ENCODE peak calls at places on chromosome 7, in eight cellular contexts. N is psoas muscle; B is GF-D8; K is left cardiac atrium; R is NCI-H1417; V is H9; U is stimulated activated CD4-positive, alpha-beta T cell treated with anti-CD3 and anti-CD28 coated beads, Interleukin-1b, Interleukin-23, amount 100 ng/mL, for 1 hour; P is NCI-H2081. Q is an unnamed sample.

GRCh38 chr7:148084138-148084537 is 506.4 kb upstream of the C7orf33 start:
- DNase-seq in N (no peak), B (peak), K (peak), R (peak), V (peak), U (no peak), P (peak), Q (peak)

GRCh38 chr7:45189151-45189970 is 31.8 kb downstream of the RAMP3 start:
- DNase-seq in N (no peak), B (no peak), K (no peak), R (no peak), V (no peak), U (no peak), P (no peak), Q (no peak)

GRCh38 chr7:101108330-101108857 is 18.5 kb upstream of the SERPINE1 start:
- DNase-seq in N (peak), B (peak), K (peak), R (peak), V (no peak), U (no peak), P (no peak), Q (no peak)

GRCh38 chr7:69403169-69403568 is 195.1 kb upstream of the AUTS2 start:
- DNase-seq in N (no peak), B (no peak), K (no peak), R (peak), V (peak), U (no peak), P (no peak), Q (no peak)

GRCh38 chr7:17046666-17047065 is 164.9 kb upstream of the AGR3 start:
- DNase-seq in N (no peak), B (no peak), K (peak), R (no peak), V (no peak), U (no peak), P (no peak), Q (no peak)

GRCh38 chr7:138606251-138606650 is 94.9 kb downstream of the SVOPL start:
- DNase-seq in N (no peak), B (peak), K (no peak), R (no peak), V (no peak), U (no peak), P (no peak), Q (no peak)

GRCh38 chr7:73978681-73979563 is 49.1 kb upstream of the ELN start:
- DNase-seq in N (peak), B (peak), K (no peak), R (peak), V (peak), U (no peak), P (peak), Q (no peak)

GRCh38 chr7:95276114-95276513 is 48.2 kb downstream of the PON1 start:
- DNase-seq in N (no peak), B (no peak), K (no peak), R (no peak), V (no peak), U (no peak), P (no peak), Q (no peak)

GRCh38 chr7:7157177-7157886 is 25.0 kb upstream of the C1GALT1 start:
- DNase-seq in N (no peak), B (peak), K (no peak), R (no peak), V (no peak), U (no peak), P (no peak), Q (no peak)

GRCh38 chr7:131284702-131285419 is 42.8 kb upstream of the MKLN1 start:
- DNase-seq in N (peak), B (no peak), K (peak), R (no peak), V (peak), U (no peak), P (no peak), Q (no peak)

GRCh38 chr7:39733881-39734571 is 110.7 kb downstream of the RALA start:
- DNase-seq in N (no peak), B (peak), K (no peak), R (peak), V (no peak), U (no peak), P (no peak), Q (no peak)

GRCh38 chr7:75813781-75814236 is at the start of gene CCL24:
- DNase-seq in N (no peak), B (peak), K (no peak), R (no peak), V (no peak), U (no peak), P (no peak), Q (no peak)

GRCh38 chr7:75889826-75890225 is 11.0 kb downstream of the RHBDD2 start:
- DNase-seq in N (no peak), B (no peak), K (no peak), R (no peak), V (no peak), U (no peak), P (no peak), Q (no peak)

GRCh38 chr7:127809285-127809702 is 157.3 kb downstream of the SND1 start:
- DNase-seq in N (peak), B (no peak), K (no peak), R (peak), V (no peak), U (no peak), P (peak), Q (no peak)

GRCh38 chr7:106143711-106144347 is 31.7 kb upstream of the SYPL1 start:
- DNase-seq in N (no peak), B (no peak), K (no peak), R (no peak), V (no peak), U (no peak), P (no peak), Q (no peak)

GRCh38 chr7:47967123-47967522 is 12.3 kb downstream of the HUS1 start:
- DNase-seq in N (no peak), B (no peak), K (no peak), R (no peak), V (no peak), U (no peak), P (no peak), Q (no peak)

GRCh38 chr7:77335581-77335980 is 80.6 kb downstream of the GSAP start:
- DNase-seq in N (no peak), B (no peak), K (no peak), R (no peak), V (no peak), U (no peak), P (no peak), Q (no peak)

GRCh38 chr7:128781126-128781525 is 5.5 kb upstream of the OPN1SW start:
- DNase-seq in N (peak), B (no peak), K (no peak), R (no peak), V (no peak), U (no peak), P (no peak), Q (no peak)

GRCh38 chr7:132336797-132337196 is 239.5 kb downstream of the PLXNA4 start:
- DNase-seq in N (no peak), B (no peak), K (no peak), R (no peak), V (no peak), U (no peak), P (no peak), Q (no peak)

GRCh38 chr7:91034459-91035368 is 229.5 kb upstream of the FZD1 start:
- DNase-seq in N (no peak), B (no peak), K (peak), R (peak), V (peak), U (no peak), P (peak), Q (peak)

GRCh38 chr7:112422842-112423496 is 27.3 kb upstream of the IFRD1 start:
- DNase-seq in N (peak), B (peak), K (peak), R (peak), V (peak), U (no peak), P (peak), Q (no peak)

GRCh38 chr7:108358553-108358952 is 97.7 kb downstream of the NRCAM start:
- DNase-seq in N (no peak), B (no peak), K (no peak), R (peak), V (peak), U (no peak), P (peak), Q (no peak)

GRCh38 chr7:50656141-50656895 is 91.1 kb upstream of the DDC start:
- DNase-seq in N (peak), B (no peak), K (no peak), R (no peak), V (no peak), U (no peak), P (no peak), Q (no peak)

GRCh38 chr7:77537136-77537594 is at the start of gene PTPN12:
- DNase-seq in N (no peak), B (peak), K (no peak), R (no peak), V (no peak), U (no peak), P (peak), Q (no peak)

GRCh38 chr7:132654150-132654549 is 77.9 kb upstream of the PLXNA4 start:
- DNase-seq in N (no peak), B (peak), K (no peak), R (no peak), V (peak), U (no peak), P (no peak), Q (no peak)

GRCh38 chr7:99694201-99694911 is 14.6 kb upstream of the CYP3A5 start:
- DNase-seq in N (no peak), B (no peak), K (no peak), R (no peak), V (no peak), U (no peak), P (no peak), Q (no peak)

GRCh38 chr7:91183408-91183807 is 80.8 kb upstream of the FZD1 start:
- DNase-seq in N (no peak), B (no peak), K (no peak), R (no peak), V (no peak), U (no peak), P (no peak), Q (no peak)

GRCh38 chr7:135519233-135519688 is 9.4 kb upstream of the CNOT4 start:
- DNase-seq in N (no peak), B (no peak), K (no peak), R (no peak), V (no peak), U (no peak), P (no peak), Q (no peak)

GRCh38 chr7:86968618-86969017 is 90.8 kb downstream of the ELAPOR2 start:
- DNase-seq in N (no peak), B (no peak), K (peak), R (peak), V (no peak), U (no peak), P (no peak), Q (no peak)